ENCODE peak calls at places on chromosomes 6 and 20, in nine cellular contexts. S, G, X, M, R, K, V, T and Y are unnamed samples.

GRCh38 chr6:109079981-109080380 is 14.7 kb downstream of the SESN1 start:
- DNase-seq in S (no peak), G (no peak), X (no peak), M (no peak), R (no peak), K (no peak), V (no peak), T (peak; percentile 81), Y (no peak)

GRCh38 chr20:55472704-55473103 is 532.6 kb downstream of the CBLN4 start:
- DNase-seq in S (no peak), G (no peak), X (no peak), M (no peak), R (no peak), K (no peak), V (no peak), T (no peak), Y (no peak)

GRCh38 chr6:148134566-148134965 is 208.1 kb upstream of the SASH1 start:
- DNase-seq in S (no peak), G (no peak), X (no peak), M (no peak), R (no peak), K (no peak), V (no peak), T (no peak), Y (no peak)

GRCh38 chr6:34953084-34954025 is 64.3 kb downstream of the ANKS1A start:
- DNase-seq in S (no peak), G (no peak), X (peak; percentile 80), M (no peak), R (no peak), K (no peak), V (no peak), T (no peak), Y (no peak)

GRCh38 chr6:16338577-16339262 is 100.3 kb downstream of the GMPR start:
- DNase-seq in S (peak; percentile 99), G (no peak), X (peak; percentile 100), M (peak; percentile 68), R (no peak), K (peak; percentile 34), V (no peak), T (peak; percentile 51), Y (no peak)

GRCh38 chr20:42027746-42028268 is 409.6 kb upstream of the CHD6 start:
- DNase-seq in S (no peak), G (no peak), X (no peak), M (no peak), R (no peak), K (no peak), V (no peak), T (no peak), Y (no peak)

GRCh38 chr20:11791316-11792228 is 126.1 kb upstream of the BTBD3 start:
- DNase-seq in S (no peak), G (no peak), X (no peak), M (no peak), R (no peak), K (no peak), V (no peak), T (no peak), Y (no peak)

GRCh38 chr6:61809004-61809595 is 476.9 kb downstream of the KHDRBS2 start:
- DNase-seq in S (no peak), G (peak; percentile 17), X (peak; percentile 36), M (no peak), R (no peak), K (no peak), V (no peak), T (no peak), Y (no peak)

GRCh38 chr6:105940990-105941389 is 145.1 kb upstream of the PRDM1 start:
- DNase-seq in S (no peak), G (no peak), X (no peak), M (no peak), R (no peak), K (no peak), V (no peak), T (no peak), Y (no peak)

GRCh38 chr6:96015791-96016776 is at the start of gene FUT9:
- DNase-seq in S (no peak), G (peak; percentile 78), X (no peak), M (no peak), R (no peak), K (peak; percentile 78), V (no peak), T (no peak), Y (no peak)

GRCh38 chr6:93235775-93236174 is 183.6 kb downstream of the EPHA7 start:
- DNase-seq in S (no peak), G (no peak), X (no peak), M (no peak), R (no peak), K (no peak), V (no peak), T (no peak), Y (no peak)

GRCh38 chr20:61599061-61599930 is 347.2 kb downstream of the CDH4 start:
- DNase-seq in S (no peak), G (no peak), X (no peak), M (no peak), R (no peak), K (no peak), V (no peak), T (no peak), Y (no peak)

GRCh38 chr20:31840906-31841816 is 4.2 kb downstream of the FOXS1 start:
- DNase-seq in S (no peak), G (no peak), X (peak; percentile 58), M (no peak), R (no peak), K (no peak), V (no peak), T (no peak), Y (no peak)

GRCh38 chr6:26420607-26421235 is 18.6 kb downstream of the BTN3A1 start:
- DNase-seq in S (no peak), G (peak; percentile 9), X (peak; percentile 52), M (no peak), R (no peak), K (no peak), V (no peak), T (peak; percentile 25), Y (no peak)

GRCh38 chr6:71727632-71728294 is 158.6 kb upstream of the RIMS1 start:
- DNase-seq in S (no peak), G (no peak), X (peak; percentile 57), M (no peak), R (no peak), K (no peak), V (no peak), T (no peak), Y (no peak)

GRCh38 chr20:11890331-11891080 is 27.2 kb upstream of the BTBD3 start:
- DNase-seq in S (peak; percentile 78), G (peak; percentile 91), X (peak; percentile 91), M (peak; percentile 96), R (no peak), K (peak; percentile 91), V (no peak), T (peak; percentile 90), Y (peak; percentile 39)

GRCh38 chr6:73610444-73611275 is 43.1 kb downstream of the SLC17A5 start:
- DNase-seq in S (no peak), G (no peak), X (peak; percentile 71), M (no peak), R (no peak), K (no peak), V (no peak), T (no peak), Y (no peak)

GRCh38 chr6:104472245-104472644 is 387.5 kb downstream of the HACE1 start:
- DNase-seq in S (no peak), G (no peak), X (no peak), M (no peak), R (no peak), K (no peak), V (no peak), T (no peak), Y (no peak)

GRCh38 chr6:10112871-10113584 is 301.8 kb downstream of the TFAP2A start:
- DNase-seq in S (no peak), G (peak; percentile 8), X (no peak), M (no peak), R (no peak), K (no peak), V (no peak), T (no peak), Y (no peak)

GRCh38 chr6:47057830-47058540 is 15.9 kb upstream of the ADGRF1 start:
- DNase-seq in S (no peak), G (no peak), X (peak; percentile 24), M (no peak), R (no peak), K (no peak), V (no peak), T (no peak), Y (no peak)

GRCh38 chr20:53739799-53740785 is 146.5 kb upstream of the ZNF217 start:
- DNase-seq in S (no peak), G (no peak), X (peak; percentile 70), M (no peak), R (no peak), K (no peak), V (no peak), T (no peak), Y (no peak)
- H3K27ac ChIP-seq in S (no peak overlapping the region), G (no peak overlapping the region), X (peak overlapping the region; percentile 95), M (peak overlapping the region; percentile 61), R (peak overlapping the region; percentile 51), K (peak overlapping the region; percentile 89), V (no peak overlapping the region), T (peak overlapping the region; percentile 26), Y (no peak overlapping the region)

GRCh38 chr20:59402697-59403096 is 102.3 kb downstream of the EDN3 start:
- DNase-seq in S (no peak), G (no peak), X (no peak), M (no peak), R (no peak), K (no peak), V (no peak), T (no peak), Y (no peak)
- H3K27me3 ChIP-seq in S (peaks cover 30% of the 10 kb centered on the region), G (peaks cover 61% of the 10 kb centered on the region), X (peaks cover 34% of the 10 kb centered on the region), M (peaks cover 68% of the 10 kb centered on the region), R (peaks cover 5% of the 10 kb centered on the region), K (peaks cover 62% of the 10 kb centered on the region), V (peaks cover 20% of the 10 kb centered on the region), T (peaks cover 12% of the 10 kb centered on the region), Y (peaks cover 27% of the 10 kb centered on the region)

DNA sequence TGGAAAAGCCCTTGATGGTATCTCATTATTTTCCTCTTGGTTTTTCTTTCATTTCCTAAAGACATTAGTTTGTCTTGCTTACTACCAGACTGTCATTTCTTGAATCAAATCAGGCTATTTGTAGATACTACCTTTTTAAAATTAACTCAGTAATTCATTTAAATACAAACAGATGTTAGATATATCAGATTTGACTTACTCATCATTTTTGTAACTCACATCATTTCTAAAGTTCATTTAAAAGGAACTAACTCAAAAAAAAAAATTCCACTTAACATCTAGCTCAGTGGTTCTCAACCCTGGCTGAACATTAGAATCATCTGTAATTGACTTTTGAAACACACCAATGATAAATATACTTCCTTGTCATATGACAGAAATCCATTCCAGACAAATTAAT is 48.2 kb upstream of the TINAG start:
- DNase-seq in S (no peak), G (no peak), X (no peak), M (no peak), R (no peak), K (no peak), V (no peak), T (no peak), Y (no peak)
- H3K27ac ChIP-seq in S (no peak overlapping the region), G (no peak overlapping the region), X (no peak overlapping the region), M (no peak overlapping the region), R (no peak overlapping the region), K (no peak overlapping the region), V (no peak overlapping the region), T (no peak overlapping the region), Y (no peak overlapping the region)

DNA sequence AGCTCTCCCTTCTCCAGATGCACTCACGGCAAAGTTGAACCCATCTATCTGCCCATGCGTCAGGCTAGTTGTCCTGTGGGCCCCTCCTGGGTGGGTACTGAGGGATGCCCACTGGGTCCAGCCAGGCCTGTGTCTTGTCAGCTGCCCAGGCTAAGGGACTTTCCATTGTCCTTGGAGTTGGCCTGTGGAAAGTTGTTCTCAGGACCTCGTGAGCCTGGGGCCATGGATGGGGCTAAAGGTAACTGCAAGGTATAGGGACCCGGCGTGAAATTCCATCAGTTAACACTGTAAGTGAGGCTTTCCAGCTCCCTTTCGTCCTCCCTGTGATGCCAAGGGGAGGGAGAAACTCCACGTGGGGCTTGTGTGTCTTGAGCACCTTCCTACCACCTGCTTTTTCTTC is 126.5 kb downstream of the CEBPB start:
- DNase-seq in S (no peak), G (no peak), X (no peak), M (peak; percentile 21), R (no peak), K (no peak), V (no peak), T (no peak), Y (no peak)
- H3K27me3 ChIP-seq in S (no peaks in the 10 kb centered on the region), G (peaks cover 41% of the 10 kb centered on the region), X (no peaks in the 10 kb centered on the region), M (no peaks in the 10 kb centered on the region), R (peaks cover 5% of the 10 kb centered on the region), K (no peaks in the 10 kb centered on the region), V (no peaks in the 10 kb centered on the region), T (no peaks in the 10 kb centered on the region), Y (no peaks in the 10 kb centered on the region)